ENCODE peak calls at places on chromosomes 7 and 10, in seven cellular contexts. B, E, S, U, M, G and K are unnamed samples.

GRCh38 chr10:132106431-132106830 is 40.7 kb downstream of the JAKMIP3 start:
- DNase-seq in B (no peak), E (no peak), S (no peak), U (no peak), M (peak; percentile 45), G (no peak), K (no peak)

GRCh38 chr7:151902306-151902705 is 25.4 kb upstream of the PRKAG2 start:
- DNase-seq in B (no peak), E (no peak), S (no peak), U (no peak), M (no peak), G (no peak), K (no peak)

GRCh38 chr7:123351506-123352225 is 151.9 kb upstream of the SLC13A1 start:
- DNase-seq in B (no peak), E (no peak), S (no peak), U (peak; percentile 3), M (no peak), G (no peak), K (no peak)

GRCh38 chr7:147556317-147556716 is 1034.2 kb upstream of the C7orf33 start:
- DNase-seq in B (no peak), E (no peak), S (no peak), U (no peak), M (no peak), G (no peak), K (no peak)

GRCh38 chr7:66377714-66378113 is 172.6 kb downstream of the TPST1 start:
- DNase-seq in B (no peak), E (no peak), S (no peak), U (no peak), M (no peak), G (no peak), K (no peak)

GRCh38 chr7:150379590-150380379 is 655 bp downstream of the ZNF775 start:
- DNase-seq in B (no peak), E (no peak), S (peak; percentile 22), U (peak; percentile 41), M (peak; percentile 68), G (no peak), K (no peak)

GRCh38 chr10:99851825-99852224 is 69.4 kb downstream of the ABCC2 start:
- DNase-seq in B (no peak), E (no peak), S (no peak), U (no peak), M (no peak), G (no peak), K (no peak)

GRCh38 chr10:78194539-78195402 is 161.1 kb downstream of the RPS24 start:
- DNase-seq in B (no peak), E (no peak), S (no peak), U (no peak), M (no peak), G (no peak), K (no peak)

GRCh38 chr7:102258749-102259107 is 27.9 kb upstream of the SH2B2 start:
- DNase-seq in B (no peak), E (no peak), S (no peak), U (no peak), M (no peak), G (no peak), K (no peak)

GRCh38 chr10:62817120-62817762 is 1.1 kb upstream of the EGR2 start:
- DNase-seq in B (peak; percentile 73), E (no peak), S (peak; percentile 27), U (peak; percentile 29), M (peak; percentile 73), G (peak; percentile 58), K (peak; percentile 90)

DNA sequence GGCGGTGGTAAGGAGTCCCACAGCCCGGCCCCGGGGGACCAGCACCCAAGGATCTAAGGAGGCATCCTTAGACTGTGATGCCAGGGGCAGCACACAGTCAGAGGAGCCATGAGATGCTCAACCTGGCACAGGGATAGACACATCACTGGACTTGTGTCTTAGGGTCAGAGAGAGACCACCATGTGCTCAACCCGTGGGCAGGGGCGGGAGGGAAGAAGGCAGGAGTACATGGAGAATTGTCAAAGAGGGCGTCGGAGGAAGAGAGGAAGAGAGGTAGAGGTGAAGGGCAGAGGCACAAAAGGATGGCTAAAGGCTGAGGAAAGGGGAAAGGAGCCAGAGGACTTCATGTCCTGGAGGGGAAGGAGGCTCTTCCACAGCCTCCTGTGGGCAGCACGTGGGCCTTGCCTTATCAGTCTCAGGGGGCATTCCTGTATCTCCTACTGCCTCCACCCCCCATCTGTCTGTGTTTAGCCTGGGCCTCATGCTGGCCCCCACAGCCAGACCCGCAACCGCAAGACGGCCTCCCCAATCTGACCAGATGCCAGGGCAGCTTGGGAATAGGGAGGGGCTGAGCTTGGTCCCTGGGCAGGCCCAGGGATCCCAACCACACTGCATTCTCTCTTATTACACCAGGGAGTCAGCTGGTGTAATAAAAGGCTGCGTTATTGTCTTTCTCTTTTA is 2.2 kb downstream of the ADCY1 start:
- DNase-seq in B (no peak), E (peak; percentile 56), S (no peak), U (no peak), M (no peak), G (no peak), K (no peak)
- TF ChIP-seq POLR2A in B (no peak), E (no peak), S (no peak), U (no peak), M (no peak), G (no peak), K (no peak)

GRCh38 chr10:23073527-23073926 is 21.9 kb upstream of the MSRB2 start:
- DNase-seq in B (no peak), E (no peak), S (no peak), U (no peak), M (no peak), G (no peak), K (no peak)
- TF ChIP-seq CTCF in B (no peak), E (no peak), S (no peak), U (no peak), M (no peak), G (no peak), K (no peak)

DNA sequence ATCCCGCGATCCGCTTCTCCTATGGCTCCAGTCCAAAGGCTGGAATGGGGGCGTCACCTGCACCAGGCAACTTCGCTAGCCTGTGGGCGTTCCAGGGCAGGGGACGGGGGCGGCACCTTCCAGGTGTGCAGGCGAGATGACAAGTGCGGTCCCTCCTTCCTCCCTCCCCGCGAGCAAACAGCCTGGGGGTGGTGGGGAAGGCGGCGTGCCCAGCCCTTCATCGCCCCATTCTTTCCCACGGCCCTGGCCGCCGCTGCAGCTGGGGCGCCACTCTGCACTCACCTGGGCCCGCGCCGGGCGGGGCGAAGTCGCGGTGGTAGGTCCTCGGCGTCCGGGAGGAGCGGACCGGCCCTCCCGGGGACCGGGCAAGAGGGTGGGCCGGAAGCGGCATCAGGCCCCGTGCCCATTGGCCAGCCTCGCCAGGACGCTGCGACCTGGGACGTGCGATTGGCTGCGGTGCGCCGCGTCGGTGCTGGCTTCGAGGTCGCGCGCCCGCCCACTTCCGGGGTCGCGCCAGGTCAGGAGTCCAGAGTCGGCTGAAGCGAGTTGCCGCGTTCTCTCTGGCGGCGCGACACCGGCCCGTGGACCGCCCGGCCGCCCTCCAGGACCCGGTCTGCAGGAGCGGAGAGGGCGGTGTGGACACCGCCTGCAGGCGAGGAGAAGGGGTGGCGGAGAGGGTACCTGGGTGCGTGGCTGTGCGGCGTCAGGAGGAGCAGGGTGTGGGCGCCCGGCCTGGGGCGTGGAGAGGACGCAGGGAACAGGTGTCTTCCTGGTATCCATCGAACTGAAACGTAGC is at the start of gene TECPR1:
- DNase-seq in B (peak; percentile 97), E (peak; percentile 97), S (peak; percentile 93), U (peak; percentile 89), M (peak; percentile 97), G (peak; percentile 98), K (peak; percentile 89)
- TF ChIP-seq POLR2A in B (peak; percentile 60), E (no peak), S (peak; percentile 43), U (peak; percentile 35), M (peak; percentile 53), G (peak; percentile 73), K (no peak)

GRCh38 chr10:71548494-71548846 is 151.8 kb downstream of the CDH23 start:
- DNase-seq in B (no peak), E (no peak), S (peak; percentile 19), U (no peak), M (no peak), G (no peak), K (no peak)
- TF ChIP-seq CTCF in B (no peak), E (no peak), S (peak; percentile 25), U (peak; percentile 10), M (no peak), G (no peak), K (no peak)

GRCh38 chr10:92291921-92292860 is 1.2 kb downstream of the MARCHF5 start:
- DNase-seq in B (peak; percentile 63), E (no peak), S (peak; percentile 50), U (peak; percentile 71), M (no peak), G (peak; percentile 63), K (no peak)

GRCh38 chr10:92291610-92291859 is 568 bp downstream of the MARCHF5 start:
- DNase-seq in B (no peak), E (no peak), S (no peak), U (no peak), M (no peak), G (no peak), K (no peak)

GRCh38 chr10:92290076-92290836 is 622 bp downstream of the CPEB3 start:
- DNase-seq in B (peak; percentile 50), E (no peak), S (peak; percentile 43), U (peak; percentile 66), M (no peak), G (peak; percentile 75), K (peak; percentile 90)

DNA sequence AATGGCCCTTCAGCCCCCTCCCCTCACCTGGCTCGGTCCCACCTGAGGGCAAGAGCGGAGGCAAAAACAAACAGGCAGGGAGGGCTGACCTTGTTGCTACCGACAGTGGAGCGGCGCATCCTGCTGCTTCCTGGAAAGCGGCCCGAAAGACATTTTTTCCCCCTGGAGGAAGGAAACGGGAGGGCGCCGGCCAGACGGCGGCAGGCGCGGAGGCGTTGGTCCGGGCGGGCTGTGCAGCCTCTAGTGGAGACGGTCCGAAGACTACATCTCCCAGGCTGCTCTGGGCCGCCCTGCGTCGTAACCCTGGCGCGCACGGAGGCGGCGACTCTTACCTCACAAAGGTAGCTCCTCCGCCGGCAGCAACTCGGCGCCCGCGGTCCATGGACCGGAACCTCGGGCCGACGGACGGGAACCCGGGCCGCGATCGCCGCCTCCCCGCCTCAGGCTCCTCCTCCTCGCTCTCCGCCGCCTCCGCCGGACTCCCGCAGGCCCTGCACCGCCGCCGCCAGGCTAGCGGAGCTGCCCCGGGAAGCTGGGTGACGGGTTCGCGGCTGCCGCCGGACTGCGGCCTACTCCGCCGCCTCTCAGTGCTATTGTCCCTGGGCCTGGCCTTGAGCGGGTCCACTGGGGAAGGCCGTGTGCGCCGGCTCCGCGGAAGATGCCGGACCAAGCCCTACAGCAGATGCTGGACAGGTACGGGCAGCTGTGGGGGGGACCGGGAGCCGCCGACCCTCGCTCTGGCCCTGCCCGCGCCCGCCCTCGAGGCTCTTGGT is at the start of the genes CPEB3 and MARCHF5:
- DNase-seq in B (peak; percentile 98), E (peak; percentile 97), S (peak; percentile 97), U (peak; percentile 98), M (peak; percentile 98), G (peak; percentile 98), K (peak; percentile 99)
- TF ChIP-seq POLR2A in B (peak; percentile 92), E (no peak), S (peak; percentile 55), U (peak; percentile 52), M (peak; percentile 79), G (peak; percentile 85), K (no peak)

DNA sequence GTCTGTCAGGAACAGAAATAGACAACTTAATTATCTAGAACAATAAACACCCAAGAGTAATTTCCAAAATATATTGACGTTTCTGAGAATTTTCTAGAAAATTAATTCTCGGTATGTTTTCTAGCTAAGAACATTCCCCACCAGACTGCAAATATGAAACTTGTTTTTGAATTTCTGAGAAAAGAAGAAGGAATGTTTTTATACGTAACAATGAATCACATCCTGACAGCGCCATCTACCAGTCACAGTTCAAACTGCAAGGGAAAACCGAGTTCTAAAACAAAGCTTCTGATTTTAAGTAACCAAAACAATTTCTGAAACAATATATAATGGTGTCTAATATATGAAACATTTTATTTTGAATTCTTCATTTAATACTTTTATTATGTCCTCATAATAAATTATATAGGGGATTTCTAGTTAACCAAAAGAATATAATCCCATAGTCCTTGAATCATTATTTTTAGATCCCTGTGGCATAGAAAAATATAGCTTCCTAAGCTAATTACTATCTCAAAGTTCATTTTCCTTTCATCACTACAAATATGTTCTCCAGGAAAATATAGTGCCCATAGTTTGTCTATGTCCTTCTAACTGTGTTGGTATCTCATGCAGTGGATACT is 34.5 kb upstream of the MEOX2 start:
- DNase-seq in B (peak; percentile 6), E (no peak), S (peak; percentile 56), U (peak; percentile 84), M (no peak), G (peak; percentile 45), K (peak; percentile 27)
- TF ChIP-seq CTCF in B (peak; percentile 47), E (peak; percentile 15), S (peak; percentile 71), U (peak; percentile 52), M (peak; percentile 68), G (peak; percentile 53), K (no peak)